ENCODE peak calls at places on chromosomes 5 and 9, in five cellular contexts. K, V, L, A and F are unnamed samples.

GRCh38 chr9:93258818-93259489 is 75.0 kb downstream of the WNK2 start:
- DNase-seq in V (no peak), L (peak; percentile 58), K (peak; percentile 6), A (peak; percentile 44), F (no peak)

GRCh38 chr5:108681079-108681921 is 66.4 kb upstream of the FER start:
- DNase-seq in V (peak; percentile 87), L (no peak), A (no peak), K (no peak), F (peak; percentile 31)

GRCh38 chr5:36667826-36668225 is 61.4 kb downstream of the SLC1A3 start:
- DNase-seq in A (no peak), K (no peak), L (no peak), V (no peak), F (no peak)

GRCh38 chr5:116492016-116492623 is 82.5 kb downstream of the SEMA6A start:
- DNase-seq in A (no peak), V (peak; percentile 93), L (no peak), K (no peak), F (no peak)

GRCh38 chr9:134602547-134603362 is 38.8 kb upstream of the COL5A1 start:
- DNase-seq in V (peak; percentile 99), K (peak; percentile 30), A (peak; percentile 64), L (peak; percentile 54), F (no peak)

GRCh38 chr9:13241283-13241682 is 38.2 kb downstream of the MPDZ start:
- DNase-seq in V (no peak), A (no peak), K (no peak), L (no peak), F (no peak)

GRCh38 chr5:39219433-39219832 is at the start of gene FYB1:
- DNase-seq in A (peak; percentile 77), V (peak; percentile 59), L (peak; percentile 64), K (no peak), F (no peak)

GRCh38 chr5:53331463-53331862 is 149.0 kb upstream of the FST start:
- DNase-seq in A (no peak), V (peak; percentile 84), L (no peak), K (no peak), F (no peak)

GRCh38 chr5:107056278-107056677 is 614.5 kb downstream of the EFNA5 start:
- DNase-seq in V (no peak), K (no peak), A (no peak), L (no peak), F (no peak)

GRCh38 chr5:119269061-119269579 is 86.7 kb upstream of the TNFAIP8 start:
- DNase-seq in V (peak; percentile 31), K (peak; percentile 61), A (peak; percentile 66), L (no peak), F (peak; percentile 37)

GRCh38 chr9:76412638-76413037 is 18.4 kb upstream of the RFK start:
- DNase-seq in A (no peak), V (no peak), K (no peak), L (no peak), F (no peak)

GRCh38 chr9:109806506-109807115 is 26.6 kb downstream of the PALM2AKAP2 start:
- DNase-seq in K (no peak), V (peak; percentile 85), L (no peak), A (no peak), F (no peak)

GRCh38 chr5:98110270-98110669 is 663.2 kb upstream of the RGMB start:
- DNase-seq in A (no peak), V (peak; percentile 79), L (no peak), K (no peak), F (no peak)

GRCh38 chr9:33517373-33517772 is 6.7 kb upstream of the ANKRD18B start:
- DNase-seq in K (no peak), V (peak; percentile 82), A (no peak), L (no peak), F (no peak)

GRCh38 chr5:27742805-27743204 is 704.4 kb upstream of the CDH9 start:
- DNase-seq in V (no peak), L (no peak), A (no peak), K (no peak), F (no peak)

GRCh38 chr5:68436686-68437520 is 221.3 kb downstream of the PIK3R1 start:
- DNase-seq in V (no peak), L (no peak), A (no peak), K (no peak), F (no peak)

GRCh38 chr5:57012511-57012910 is 60.6 kb upstream of the MIER3 start:
- DNase-seq in L (no peak), A (no peak), V (no peak), K (no peak), F (no peak)

GRCh38 chr5:9924614-9925013 is 294.5 kb upstream of the TAS2R1 start:
- DNase-seq in A (no peak), K (no peak), L (no peak), V (peak; percentile 96), F (no peak)

GRCh38 chr5:157926953-157927352 is 68.0 kb upstream of the CLINT1 start:
- DNase-seq in K (no peak), A (no peak), V (no peak), L (no peak), F (no peak)

GRCh38 chr9:127777368-127777960 is 1.0 kb downstream of the SH2D3C start:
- DNase-seq in K (no peak), L (no peak), A (no peak), V (no peak), F (no peak)

GRCh38 chr5:139955616-139956283 is 87.3 kb downstream of the NRG2 start:
- DNase-seq in L (no peak), V (no peak), K (no peak), A (no peak), F (no peak)

DNA sequence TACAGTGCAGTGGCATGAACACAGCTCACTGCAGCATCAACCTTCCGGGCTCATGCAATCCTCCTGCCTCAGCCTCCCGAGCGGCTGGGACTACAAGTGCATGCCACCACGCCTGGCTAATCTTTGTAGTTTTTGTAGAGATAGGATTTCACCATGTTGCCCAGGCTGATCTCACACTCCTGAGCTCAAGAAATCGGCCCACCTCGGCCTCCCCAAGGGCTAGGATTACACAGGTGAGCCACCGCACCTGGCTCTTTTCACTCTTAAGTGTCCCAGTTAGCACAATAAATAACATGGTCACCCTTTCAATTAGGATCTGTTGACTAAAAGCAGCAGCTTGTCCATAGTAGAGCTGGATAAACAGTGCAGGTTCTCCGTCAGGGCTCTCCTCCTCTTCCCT is 1.4 kb downstream of the CDK5RAP2 start:
- DNase-seq in L (no peak), A (no peak), V (no peak), K (no peak), F (no peak)
- H3K4me3 ChIP-seq in L (peak overlapping the region; percentile 94), A (no peak overlapping the region), V (peak overlapping the region; percentile 94), K (no peak overlapping the region), F (peak overlapping the region; percentile 98)

GRCh38 chr9:97427885-97428284 is 16.0 kb downstream of the TDRD7 start:
- DNase-seq in V (no peak), A (no peak), L (no peak), K (no peak), F (no peak)

GRCh38 chr9:97431549-97432143 is 19.8 kb downstream of the TDRD7 start:
- DNase-seq in V (no peak), L (no peak), K (no peak), A (no peak), F (no peak)

GRCh38 chr9:97425336-97425991 is 13.6 kb downstream of the TDRD7 start:
- DNase-seq in A (no peak), L (no peak), V (no peak), K (no peak), F (no peak)

GRCh38 chr9:97425992-97426336 is 14.1 kb downstream of the TDRD7 start:
- DNase-seq in K (no peak), A (no peak), L (no peak), V (no peak), F (no peak)

DNA sequence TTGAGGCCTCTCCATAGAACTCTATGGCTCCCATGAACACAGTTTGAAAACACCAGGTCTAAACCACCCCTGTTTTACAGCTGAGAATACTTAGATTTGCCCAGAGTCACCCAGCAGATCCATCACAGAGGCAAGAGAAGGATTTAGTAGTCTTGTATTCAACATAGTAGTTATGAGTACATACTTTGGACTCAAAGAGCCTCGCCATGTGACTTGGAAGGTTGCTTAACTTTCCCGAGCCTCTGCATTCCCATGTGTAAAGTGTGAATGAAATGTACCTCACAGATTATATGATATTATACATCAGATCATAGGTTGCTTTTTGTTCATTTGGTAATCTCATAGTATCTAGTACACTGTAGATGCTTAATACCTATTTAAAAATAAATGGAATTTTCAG is 18.4 kb downstream of the TDRD7 start:
- DNase-seq in L (no peak), V (no peak), A (no peak), K (no peak), F (no peak)
- H3K4me1 ChIP-seq in L (no peaks in the 10 kb centered on the region), V (no peaks in the 10 kb centered on the region), A (no peaks in the 10 kb centered on the region), K (peaks cover 13% of the 10 kb centered on the region), F (no peaks in the 10 kb centered on the region)

GRCh38 chr5:145855842-145856267 is 17.0 kb downstream of the GRXCR2 start:
- DNase-seq in A (no peak), V (no peak), K (no peak), L (no peak), F (no peak)
- H3K27me3 ChIP-seq in A (no peaks in the 10 kb centered on the region), V (no peaks in the 10 kb centered on the region), K (no peaks in the 10 kb centered on the region), L (no peaks in the 10 kb centered on the region), F (no peaks in the 10 kb centered on the region)

DNA sequence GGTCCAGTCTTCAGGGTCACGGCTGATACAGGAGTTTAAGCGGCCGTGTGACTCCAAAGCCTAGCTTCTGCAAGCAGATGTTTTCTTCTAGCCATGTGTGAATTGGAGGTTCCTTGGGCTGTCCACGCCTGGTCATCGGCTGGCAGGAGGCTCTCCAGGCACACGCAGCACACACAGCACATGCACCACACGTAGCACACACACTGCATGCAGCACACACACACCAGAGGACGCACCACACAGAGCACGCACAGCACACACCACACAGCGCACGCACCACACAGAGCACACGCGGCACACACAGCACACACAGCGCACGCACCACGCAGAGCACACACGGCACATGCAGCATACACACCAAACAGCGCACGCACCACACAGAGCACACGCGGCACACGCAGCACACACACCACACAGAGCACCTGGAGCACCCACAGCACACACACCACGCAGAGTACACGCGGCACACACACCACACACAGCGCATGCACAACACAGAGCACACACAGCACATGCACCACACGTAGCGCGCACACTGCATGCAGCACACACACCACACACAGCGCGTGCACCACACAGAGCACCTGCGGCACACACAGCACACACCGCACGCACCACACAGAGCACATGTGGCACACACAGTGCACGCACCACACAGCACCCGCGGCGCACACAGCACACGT is 234.3 kb downstream of the FANCC start:
- DNase-seq in V (no peak), L (no peak), A (peak; percentile 63), K (no peak), F (no peak)
- H3K4me3 ChIP-seq in V (no peak overlapping the region), L (no peak overlapping the region), A (no peak overlapping the region), K (no peak overlapping the region), F (no peak overlapping the region)

GRCh38 chr5:1917830-1918487 is 35.2 kb upstream of the IRX4 start:
- DNase-seq in L (no peak), V (no peak), K (no peak), A (peak; percentile 48), F (no peak)
- H3K4me1 ChIP-seq in L (no peaks in the 10 kb centered on the region), V (no peaks in the 10 kb centered on the region), K (no peaks in the 10 kb centered on the region), A (no peaks in the 10 kb centered on the region), F (no peaks in the 10 kb centered on the region)

DNA sequence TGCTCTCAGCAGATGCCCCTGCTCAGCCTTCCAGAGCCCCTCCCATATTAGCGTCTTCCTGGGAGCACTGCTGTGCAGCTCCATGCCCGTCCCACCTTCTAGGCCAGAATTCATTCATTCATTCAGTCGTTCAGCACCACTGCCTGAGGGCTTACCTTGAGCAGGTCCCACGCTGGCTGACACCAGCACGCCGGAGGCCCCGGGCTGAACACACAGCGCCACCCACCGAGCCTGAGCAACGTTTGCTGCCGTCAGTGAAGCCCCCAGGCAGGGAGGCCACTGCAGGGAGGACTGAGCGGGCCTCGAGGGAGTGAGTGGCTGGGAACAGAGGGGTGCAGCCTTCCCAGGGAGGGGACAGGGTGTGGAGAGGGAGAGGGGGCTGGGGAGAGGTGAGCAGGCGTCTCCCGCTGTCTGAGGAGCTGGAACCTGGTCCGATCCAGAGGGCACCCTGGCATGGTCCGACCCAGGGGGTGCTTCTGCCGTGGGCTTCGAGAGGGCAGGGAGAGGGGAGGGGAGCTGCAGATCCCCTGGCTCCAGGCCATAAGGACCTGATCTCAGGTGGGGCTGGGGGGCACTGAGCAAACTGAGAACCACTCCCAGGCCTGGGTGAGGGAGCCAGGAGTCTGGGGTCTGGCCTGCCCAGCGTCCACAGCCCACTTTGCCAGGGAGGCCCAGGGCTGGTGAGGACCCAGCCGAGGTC is 98.9 kb upstream of the RAPGEF1 start:
- DNase-seq in A (no peak), V (no peak), L (peak; percentile 48), K (no peak), F (no peak)
- H3K27me3 ChIP-seq in A (peaks cover 5% of the 10 kb centered on the region), V (peaks cover 36% of the 10 kb centered on the region), L (no peaks in the 10 kb centered on the region), K (peaks cover 13% of the 10 kb centered on the region), F (no peaks in the 10 kb centered on the region)